ENCODE peak calls at places on chromosomes 11 and 22, in seven cellular contexts. I is right atrium auricular region, U is tibial nerve, W is GM06990, Y is AG09319, S is Calu3, Q is GM23338. J is an unnamed sample.

GRCh38 chr22:25127274-25127673 is 72.4 kb upstream of the CRYBB3 start:
- DNase-seq in Q (no peak), U (no peak), S (no peak), I (no peak), Y (no peak), W (no peak), J (no peak)

GRCh38 chr11:131690362-131690761 is 319.9 kb downstream of the NTM start:
- DNase-seq in U (no peak), Y (no peak), Q (no peak), W (no peak), S (no peak), I (no peak), J (no peak)

GRCh38 chr22:41772645-41773044 is 27.8 kb upstream of the CCDC134 start:
- DNase-seq in W (no peak), S (no peak), Q (no peak), I (no peak), Y (no peak), U (no peak), J (no peak)

GRCh38 chr11:93567406-93567819 is 24.2 kb upstream of the SMCO4 start:
- DNase-seq in Y (no peak), S (no peak), W (no peak), Q (no peak), U (no peak), I (peak), J (no peak)

GRCh38 chr11:44837650-44838049 is 110.9 kb downstream of the TSPAN18 start:
- DNase-seq in S (no peak), W (no peak), Y (no peak), Q (no peak), U (no peak), I (no peak), J (no peak)

GRCh38 chr11:131079036-131079435 is 162.8 kb upstream of the SNX19 start:
- DNase-seq in I (no peak), S (no peak), Q (no peak), U (no peak), W (no peak), Y (no peak), J (no peak)

GRCh38 chr22:31099386-31099785 is 8.0 kb downstream of the SELENOM start:
- DNase-seq in Y (no peak), Q (no peak), I (no peak), U (no peak), S (no peak), W (no peak), J (no peak)

GRCh38 chr11:66950113-66950535 is 8.1 kb downstream of the PC start:
- DNase-seq in U (no peak), W (no peak), Q (peak), Y (no peak), S (peak), I (no peak), J (no peak)

GRCh38 chr22:22870577-22871398 is 16.8 kb upstream of the IGLL5 start:
- DNase-seq in U (no peak), Q (peak), Y (no peak), S (no peak), W (no peak), I (no peak), J (no peak)

GRCh38 chr11:65699306-65699705 is 12.7 kb upstream of the KAT5 start:
- DNase-seq in I (no peak), Y (no peak), S (no peak), U (no peak), Q (no peak), W (no peak), J (no peak)

GRCh38 chr22:19373450-19373849 is 58.1 kb downstream of the HIRA start:
- DNase-seq in W (no peak), I (no peak), Y (no peak), Q (no peak), S (no peak), U (no peak), J (no peak)

GRCh38 chr11:65781962-65782815 is 1.4 kb upstream of the AP5B1 start:
- DNase-seq in Q (no peak), W (no peak), U (no peak), I (no peak), S (no peak), Y (no peak), J (no peak)

GRCh38 chr11:68256331-68256741 is 15.4 kb downstream of the C11orf24 start:
- DNase-seq in U (no peak), Y (no peak), S (no peak), W (no peak), Q (no peak), I (no peak), J (no peak)

GRCh38 chr11:117189941-117190544 is 9.1 kb upstream of the TAGLN start:
- DNase-seq in W (no peak), Y (no peak), U (no peak), I (no peak), S (no peak), Q (no peak), J (peak)

DNA sequence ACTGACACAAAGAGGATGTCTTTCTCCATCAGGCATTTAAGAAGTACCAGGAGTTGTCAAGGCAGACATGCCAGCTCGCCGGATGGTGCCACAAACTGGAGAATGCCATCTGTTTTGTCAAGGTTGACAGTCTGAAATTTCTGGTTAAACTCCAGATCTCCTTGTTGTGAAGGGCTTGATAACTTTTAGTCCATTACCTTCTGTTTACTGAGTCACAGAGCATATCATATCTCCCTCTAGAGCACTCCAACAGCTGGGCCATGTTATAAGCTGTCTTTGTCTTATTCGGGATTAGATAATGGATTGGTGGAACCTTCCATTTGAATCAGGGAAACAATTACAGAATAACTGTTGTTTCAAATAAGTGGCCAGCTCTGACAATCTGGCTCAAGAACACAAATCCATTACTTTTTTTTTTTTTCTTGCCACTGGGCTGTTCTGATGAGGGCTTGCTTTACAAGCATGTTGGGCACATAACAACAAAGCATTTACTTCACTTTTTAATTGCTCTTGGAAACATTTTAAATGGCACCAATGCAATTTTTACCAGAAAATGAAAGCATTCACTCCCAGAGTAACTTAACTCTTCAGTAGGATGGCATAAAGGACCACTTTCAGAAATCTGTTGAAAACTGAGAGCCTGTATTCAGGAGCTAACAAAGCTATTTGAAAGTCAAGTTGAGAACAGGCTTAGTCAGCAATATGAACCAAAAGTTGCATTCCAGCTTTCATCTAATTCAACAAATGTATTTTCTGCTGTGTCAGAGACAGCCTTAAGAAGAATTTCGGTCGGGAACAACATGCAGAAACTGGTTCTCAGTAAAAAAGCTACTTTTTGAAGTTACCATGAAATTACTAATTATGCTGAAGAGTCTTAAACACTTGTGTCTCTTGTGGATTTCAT is 227.6 kb upstream of the PITPNB start:
- DNase-seq in U (no peak), Y (no peak), I (no peak), S (no peak), W (no peak), Q (no peak), J (no peak)
- TF ChIP-seq CTCF in U (no peak), Y (no peak), I (no peak), S (no peak), W (no peak), Q (no peak), J (no peak)

DNA sequence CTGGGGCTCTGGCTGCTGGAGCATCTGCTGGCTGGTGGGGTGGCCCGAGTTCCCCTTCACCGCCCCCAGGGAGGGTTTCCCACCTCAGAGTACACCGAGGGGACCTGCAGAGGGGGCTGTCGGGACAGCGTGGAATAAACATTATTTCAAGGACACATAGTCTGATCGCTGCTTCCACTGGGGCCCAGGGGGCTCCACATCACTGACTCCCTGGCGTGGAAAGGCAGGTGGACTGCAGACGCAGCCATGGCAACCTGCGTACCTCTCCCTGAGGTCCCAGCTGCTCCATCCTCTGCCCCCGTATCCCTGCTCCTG is 21.6 kb downstream of the TRMU start:
- DNase-seq in S (no peak), Q (no peak), I (no peak), U (no peak), W (no peak), Y (no peak), J (no peak)
- TF ChIP-seq CTCF in S (no peak), Q (no peak), I (no peak), U (no peak), W (no peak), Y (no peak), J (no peak)

GRCh38 chr22:36355362-36355761 is 32.4 kb downstream of the MYH9 start:
- DNase-seq in I (no peak), Y (no peak), U (no peak), W (no peak), S (no peak), Q (no peak), J (no peak)

GRCh38 chr22:36355894-36356293 is 31.9 kb downstream of the MYH9 start:
- DNase-seq in Q (no peak), U (no peak), W (no peak), Y (no peak), I (no peak), S (no peak), J (no peak)

GRCh38 chr22:36351921-36352774 is 35.6 kb downstream of the MYH9 start:
- DNase-seq in U (no peak), I (no peak), Q (no peak), S (no peak), W (no peak), Y (no peak), J (no peak)

GRCh38 chr22:36350751-36351594 is 36.8 kb downstream of the MYH9 start:
- DNase-seq in I (no peak), W (no peak), Q (no peak), S (no peak), Y (no peak), U (no peak), J (no peak)

DNA sequence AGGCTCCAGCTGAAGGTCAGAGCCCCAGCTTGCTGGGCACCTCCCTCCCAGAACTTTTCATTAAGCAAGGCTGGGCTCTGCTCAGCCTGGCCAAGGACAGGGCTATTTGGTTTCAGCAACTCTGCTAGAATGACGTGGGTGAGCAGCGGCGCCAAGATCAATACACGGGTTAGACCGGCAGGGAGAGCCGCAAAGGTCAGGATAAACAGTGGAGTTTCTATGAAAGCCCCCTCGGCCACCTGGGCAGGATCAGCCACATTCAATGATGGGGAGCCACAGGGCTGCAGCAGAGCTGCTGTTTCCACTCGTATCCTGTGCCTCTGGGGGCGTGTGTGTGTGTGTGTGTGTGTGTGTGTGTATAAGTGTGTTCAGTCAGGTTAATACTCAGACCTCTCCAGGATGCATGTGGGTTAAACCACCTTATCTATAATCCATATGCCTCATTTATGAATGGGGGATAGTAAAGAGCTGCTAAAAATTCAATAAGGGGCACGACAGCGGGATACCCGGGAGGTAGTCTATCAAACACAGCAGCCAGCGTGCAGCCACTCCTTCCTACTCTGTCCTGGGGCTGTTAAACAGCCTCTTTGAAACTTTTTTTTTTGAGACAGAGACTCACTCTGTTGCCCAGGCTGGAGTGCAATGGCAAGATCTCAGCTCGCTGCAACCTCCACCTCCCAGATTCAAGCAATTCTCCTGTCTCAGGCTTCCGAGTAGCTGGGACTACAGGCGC is 34.8 kb downstream of the MYH9 start:
- DNase-seq in Y (no peak), S (peak), I (peak), Q (peak), U (peak), W (no peak), J (no peak)
- TF ChIP-seq CTCF in Y (no peak), S (no peak), I (no peak), Q (no peak), U (no peak), W (no peak), J (no peak)

DNA sequence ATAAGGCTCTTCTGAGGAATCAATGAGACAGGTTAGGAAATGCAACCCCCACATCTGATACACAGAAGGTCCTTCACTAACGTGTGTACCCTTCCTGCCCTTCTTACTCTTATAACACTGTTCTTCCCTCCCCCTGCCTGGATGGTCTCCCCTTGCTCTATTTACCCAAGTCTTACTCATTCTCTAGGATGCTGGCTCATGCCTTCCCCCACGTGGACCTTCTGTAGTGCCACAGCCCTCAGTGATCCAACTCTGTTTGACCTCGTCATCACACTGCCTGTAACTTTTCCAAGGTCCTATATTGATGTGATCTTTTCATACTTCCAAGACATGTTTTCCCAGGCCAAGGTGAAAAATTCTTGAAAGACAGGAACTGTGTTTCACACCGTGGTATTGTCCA is 79.8 kb downstream of the C11orf58 start:
- DNase-seq in Y (no peak), U (no peak), I (no peak), Q (no peak), S (peak), W (no peak), J (no peak)
- TF ChIP-seq CTCF in Y (no peak), U (no peak), I (no peak), Q (no peak), S (no peak), W (no peak), J (no peak)

GRCh38 chr22:36387914-36388864 is at the start of gene MYH9:
- DNase-seq in S (peak), I (peak), Y (peak), W (peak), Q (peak), U (peak), J (peak)
- TF ChIP-seq CTCF in S (no peak), I (no peak), Y (no peak), W (no peak), Q (no peak), U (no peak), J (no peak)

DNA sequence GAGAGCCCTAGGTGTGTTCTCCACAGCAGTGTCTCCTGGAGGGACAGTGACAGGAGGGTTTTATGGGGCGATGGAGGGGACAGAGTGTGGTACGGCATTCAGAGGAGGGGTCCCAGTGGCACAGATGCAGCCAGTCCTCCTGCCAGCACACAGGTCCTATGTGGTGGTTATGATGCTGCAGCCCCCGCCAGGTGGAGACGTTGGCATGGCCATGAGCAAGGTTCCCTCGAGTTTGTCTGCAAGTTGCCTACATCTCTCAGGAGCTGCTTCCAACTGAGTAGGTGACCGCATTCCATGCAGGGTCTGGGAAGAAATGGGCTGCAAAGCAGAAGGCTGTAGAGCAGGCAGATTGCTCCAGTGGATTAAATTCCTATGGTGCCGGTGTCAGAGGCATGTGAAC is 646.0 kb downstream of the TBC1D22A start:
- DNase-seq in I (no peak), W (no peak), Y (no peak), Q (no peak), U (no peak), S (no peak), J (no peak)
- TF ChIP-seq CTCF in I (no peak), W (no peak), Y (no peak), Q (no peak), U (no peak), S (no peak), J (no peak)

DNA sequence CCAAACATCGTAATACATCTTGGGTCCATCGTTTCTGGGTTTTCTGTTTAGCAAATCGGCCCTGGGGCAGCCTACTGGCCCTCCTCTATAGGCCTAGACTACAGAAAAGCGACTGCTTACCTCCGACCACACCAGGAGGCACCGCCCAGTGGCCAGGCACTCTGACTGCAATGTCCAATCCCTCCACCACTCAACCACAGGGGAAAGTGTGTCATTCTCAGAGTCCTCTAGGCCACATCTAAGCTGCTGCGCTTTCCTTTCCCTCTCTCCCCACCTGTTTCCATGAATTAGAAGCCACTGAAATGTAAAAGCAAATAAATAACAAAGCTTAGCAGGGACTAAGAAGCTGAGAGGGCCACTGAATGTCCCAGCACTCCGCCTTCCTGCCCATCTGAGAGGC is 50.2 kb upstream of the FLI1 start:
- DNase-seq in Q (peak), S (no peak), Y (no peak), I (no peak), U (no peak), W (no peak), J (no peak)
- TF ChIP-seq CTCF in Q (peak), S (no peak), Y (no peak), I (no peak), U (no peak), W (no peak), J (no peak)

DNA sequence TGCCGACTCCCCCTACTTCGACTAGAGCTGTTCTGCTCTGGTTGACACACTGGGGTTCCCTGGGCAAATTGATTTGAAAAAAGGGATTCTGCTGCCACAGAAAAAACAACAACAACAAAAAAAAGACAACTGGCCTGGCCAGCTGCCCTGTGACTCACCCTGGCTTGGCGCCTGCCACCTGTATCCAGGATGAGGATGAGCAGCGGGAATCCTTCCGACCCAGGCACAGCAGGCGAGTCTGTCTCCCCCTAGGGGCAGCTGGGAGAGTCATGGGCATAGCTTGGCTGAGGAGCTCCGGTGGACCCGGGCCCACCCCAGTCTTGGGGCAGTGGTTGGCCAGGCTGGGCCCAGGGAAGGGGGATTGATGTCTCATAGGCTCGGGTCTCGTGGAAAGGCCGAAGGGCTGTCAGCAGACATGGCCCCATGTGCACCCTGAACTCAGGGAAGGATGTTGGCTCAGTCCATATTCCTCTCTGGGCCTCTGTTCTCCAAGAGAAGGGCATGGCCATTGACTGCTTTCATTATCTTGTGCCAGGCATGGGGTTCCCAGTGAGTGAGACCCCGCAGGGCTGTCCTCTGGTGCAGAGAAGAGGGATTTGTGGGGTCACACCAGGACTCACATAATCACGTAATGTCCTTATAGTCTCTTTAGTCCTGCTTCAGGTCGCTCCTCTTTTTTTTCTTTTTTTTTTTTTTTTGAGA is 10.4 kb upstream of the SUN2 start:
- DNase-seq in Y (no peak), U (peak), S (peak), W (no peak), I (no peak), Q (peak), J (peak)
- TF ChIP-seq CTCF in Y (peak), U (peak), S (peak), W (peak), I (peak), Q (peak), J (peak)